ENCODE peak calls at places on chromosomes 7 and 10, in ten cellular contexts. F, C, B, U, E, M, W, S, J and H are unnamed samples.

GRCh38 chr10:24341371-24341770 is 132.4 kb downstream of the KIAA1217 start:
- DNase-seq in F (no peak), C (no peak), B (no peak), U (no peak), E (no peak), M (no peak), W (no peak), S (no peak), J (no peak), H (no peak)

GRCh38 chr7:51186531-51186930 is 130.1 kb downstream of the COBL start:
- DNase-seq in F (no peak), C (no peak), B (no peak), U (no peak), E (no peak), M (no peak), W (no peak), S (no peak), J (no peak), H (no peak)

GRCh38 chr7:84176716-84177115 is 17.9 kb downstream of the SEMA3A start:
- DNase-seq in F (no peak), C (no peak), B (no peak), U (no peak), E (no peak), M (no peak), W (no peak), S (no peak), J (no peak), H (no peak)

GRCh38 chr10:22992621-22993020 is 64.8 kb downstream of the ARMC3 start:
- DNase-seq in F (no peak), C (peak), B (no peak), U (no peak), E (no peak), M (no peak), W (no peak), S (no peak), J (no peak), H (no peak)

GRCh38 chr10:46239999-46240683 is 46.7 kb upstream of the ANTXRL start:
- DNase-seq in F (no peak), C (no peak), B (no peak), U (no peak), E (no peak), M (no peak), W (no peak), S (no peak), J (no peak), H (no peak)

GRCh38 chr10:30190831-30191552 is 131.6 kb upstream of the JCAD start:
- DNase-seq in F (no peak), C (no peak), B (no peak), U (no peak), E (no peak), M (no peak), W (no peak), S (no peak), J (no peak), H (no peak)

GRCh38 chr10:62083868-62084267 is 182.4 kb downstream of the ARID5B start:
- DNase-seq in F (no peak), C (no peak), B (peak), U (peak), E (no peak), M (no peak), W (no peak), S (no peak), J (no peak), H (peak)

GRCh38 chr7:100867040-100867795 is at the start of gene TRIP6:
- DNase-seq in F (no peak), C (no peak), B (peak), U (peak), E (peak), M (peak), W (peak), S (peak), J (peak), H (peak)

GRCh38 chr7:149850007-149850594 is 11.9 kb downstream of the ZNF862 start:
- DNase-seq in F (no peak), C (no peak), B (no peak), U (no peak), E (no peak), M (no peak), W (no peak), S (peak), J (no peak), H (no peak)

GRCh38 chr7:101804642-101805401 is 12.6 kb upstream of the CUX1 start:
- DNase-seq in F (no peak), C (no peak), B (peak), U (no peak), E (no peak), M (no peak), W (peak), S (no peak), J (peak), H (no peak)

GRCh38 chr10:125531470-125531869 is 151.5 kb downstream of the TEX36 start:
- DNase-seq in F (no peak), C (no peak), B (no peak), U (no peak), E (no peak), M (no peak), W (no peak), S (no peak), J (no peak), H (no peak)

GRCh38 chr7:96778263-96778662 is 68.6 kb upstream of the SEM1 start:
- DNase-seq in F (no peak), C (peak), B (no peak), U (peak), E (no peak), M (no peak), W (no peak), S (no peak), J (no peak), H (no peak)

GRCh38 chr7:1912472-1913289 is 242.6 kb downstream of the ELFN1 start:
- DNase-seq in F (no peak), C (no peak), B (no peak), U (no peak), E (peak), M (no peak), W (no peak), S (no peak), J (no peak), H (peak)

GRCh38 chr7:151275813-151276577 is 27.5 kb upstream of the SMARCD3 start:
- DNase-seq in F (no peak), C (no peak), B (no peak), U (peak), E (no peak), M (no peak), W (no peak), S (no peak), J (no peak), H (no peak)

GRCh38 chr10:93437946-93438795 is 44.0 kb downstream of the MYOF start:
- DNase-seq in F (no peak), C (no peak), B (no peak), U (no peak), E (no peak), M (no peak), W (no peak), S (no peak), J (no peak), H (peak)

GRCh38 chr10:6399241-6399701 is 180.8 kb downstream of the PRKCQ start:
- DNase-seq in F (no peak), C (no peak), B (no peak), U (no peak), E (no peak), M (peak), W (peak), S (no peak), J (no peak), H (no peak)

GRCh38 chr7:26440993-26441636 is 149.5 kb downstream of the SNX10 start:
- DNase-seq in F (no peak), C (peak), B (no peak), U (no peak), E (no peak), M (no peak), W (no peak), S (no peak), J (no peak), H (no peak)

GRCh38 chr10:80714566-80714965 is 176.9 kb downstream of the SH2D4B start:
- DNase-seq in F (no peak), C (no peak), B (no peak), U (no peak), E (no peak), M (no peak), W (no peak), S (no peak), J (no peak), H (no peak)

GRCh38 chr10:127458829-127459228 is 90.3 kb upstream of the NPS start:
- DNase-seq in F (no peak), C (no peak), B (no peak), U (no peak), E (no peak), M (no peak), W (no peak), S (no peak), J (no peak), H (no peak)

GRCh38 chr7:94423865-94424264 is 29.2 kb downstream of the COL1A2 start:
- DNase-seq in F (no peak), C (no peak), B (no peak), U (no peak), E (no peak), M (no peak), W (no peak), S (no peak), J (no peak), H (no peak)

GRCh38 chr7:98166668-98166970 is 44.6 kb upstream of the BHLHA15 start:
- DNase-seq in F (no peak), C (no peak), B (no peak), U (no peak), E (no peak), M (no peak), W (no peak), S (no peak), J (no peak), H (no peak)

GRCh38 chr7:140041626-140042385 is 20.9 kb downstream of the PARP12 start:
- DNase-seq in F (no peak), C (no peak), B (no peak), U (no peak), E (no peak), M (no peak), W (no peak), S (no peak), J (no peak), H (no peak)

DNA sequence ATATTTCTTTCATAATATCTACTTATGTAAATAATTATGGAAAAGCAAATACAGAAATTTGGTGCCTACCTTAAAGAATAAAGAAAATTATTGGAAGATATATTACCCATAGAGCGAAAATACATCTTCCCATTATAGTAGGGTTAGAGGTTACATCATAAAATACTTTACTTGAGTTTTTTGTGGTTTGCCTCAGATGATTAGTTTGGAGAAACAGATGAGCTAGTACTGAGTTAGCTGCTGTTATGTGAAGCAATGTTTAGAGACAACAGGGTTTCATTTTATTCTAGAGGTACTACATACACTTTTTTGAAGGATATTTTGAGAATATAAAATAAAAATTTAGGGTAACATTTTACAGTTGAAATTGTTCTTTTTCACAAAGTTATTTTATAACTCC is 2.9 kb upstream of the MLLT10 start:
- DNase-seq in F (no peak), C (no peak), B (no peak), U (no peak), E (no peak), M (no peak), W (no peak), S (no peak), J (no peak), H (no peak)
- TF ChIP-seq EP300 in F (no peak), C (no peak), B (no peak), U (no peak), E (no peak), M (no peak), W (no peak), S (no peak), J (no peak), H (no peak)

GRCh38 chr10:75250934-75251333 is 15.2 kb upstream of the COMTD1 start:
- DNase-seq in F (no peak), C (no peak), B (peak), U (no peak), E (no peak), M (no peak), W (no peak), S (peak), J (no peak), H (no peak)

GRCh38 chr10:75254739-75255138 is 19.0 kb upstream of the COMTD1 start:
- DNase-seq in F (no peak), C (no peak), B (no peak), U (no peak), E (no peak), M (no peak), W (no peak), S (peak), J (no peak), H (no peak)

GRCh38 chr10:75247797-75248196 is 12.0 kb upstream of the COMTD1 start:
- DNase-seq in F (no peak), C (no peak), B (no peak), U (no peak), E (peak), M (no peak), W (no peak), S (peak), J (no peak), H (no peak)

GRCh38 chr10:75253281-75254220 is 17.8 kb upstream of the COMTD1 start:
- DNase-seq in F (no peak), C (no peak), B (no peak), U (no peak), E (no peak), M (no peak), W (no peak), S (no peak), J (no peak), H (no peak)
- TF ChIP-seq EP300 in F (no peak), C (no peak), B (no peak), U (no peak), E (no peak), M (no peak), W (no peak), S (no peak), J (no peak), H (no peak)

GRCh38 chr10:36555036-36555435 is 570.4 kb upstream of the ANKRD30A start:
- DNase-seq in F (no peak), C (no peak), B (no peak), U (no peak), E (no peak), M (no peak), W (no peak), S (no peak), J (no peak), H (no peak)
- TF ChIP-seq EP300 in F (no peak), C (no peak), B (no peak), U (no peak), E (no peak), M (no peak), W (no peak), S (no peak), J (no peak), H (no peak)

GRCh38 chr7:45070254-45070642 is 18.5 kb downstream of the NACAD start:
- DNase-seq in F (no peak), C (no peak), B (no peak), U (no peak), E (no peak), M (no peak), W (no peak), S (no peak), J (no peak), H (no peak)
- TF ChIP-seq EP300 in F (no peak), C (no peak), B (no peak), U (no peak), E (no peak), M (no peak), W (no peak), S (no peak), J (no peak), H (no peak)

GRCh38 chr10:70807566-70807965 is 8.2 kb upstream of the SGPL1 start:
- DNase-seq in F (no peak), C (no peak), B (no peak), U (no peak), E (no peak), M (no peak), W (no peak), S (no peak), J (no peak), H (no peak)

GRCh38 chr10:70810967-70811366 is 4.8 kb upstream of the SGPL1 start:
- DNase-seq in F (no peak), C (no peak), B (no peak), U (peak), E (no peak), M (no peak), W (no peak), S (no peak), J (no peak), H (no peak)

GRCh38 chr10:70809726-70810125 is 6.0 kb upstream of the SGPL1 start:
- DNase-seq in F (no peak), C (no peak), B (no peak), U (no peak), E (no peak), M (no peak), W (no peak), S (no peak), J (no peak), H (no peak)

GRCh38 chr10:70806841-70807240 is 8.9 kb upstream of the SGPL1 start:
- DNase-seq in F (no peak), C (no peak), B (no peak), U (no peak), E (no peak), M (no peak), W (no peak), S (no peak), J (no peak), H (no peak)

GRCh38 chr10:70809011-70809611 is 6.6 kb upstream of the SGPL1 start:
- DNase-seq in F (no peak), C (peak), B (no peak), U (no peak), E (no peak), M (no peak), W (no peak), S (no peak), J (no peak), H (no peak)
- TF ChIP-seq EP300 in F (no peak), C (no peak), B (no peak), U (no peak), E (no peak), M (no peak), W (no peak), S (no peak), J (no peak), H (no peak)

GRCh38 chr7:138630059-138630610 is 71.0 kb downstream of the SVOPL start:
- DNase-seq in F (no peak), C (no peak), B (no peak), U (no peak), E (no peak), M (no peak), W (no peak), S (no peak), J (no peak), H (no peak)

GRCh38 chr7:138625084-138625848 is 75.9 kb downstream of the SVOPL start:
- DNase-seq in F (no peak), C (no peak), B (no peak), U (no peak), E (no peak), M (no peak), W (no peak), S (no peak), J (no peak), H (no peak)

GRCh38 chr7:138625849-138626230 is 75.3 kb downstream of the SVOPL start:
- DNase-seq in F (no peak), C (no peak), B (no peak), U (no peak), E (no peak), M (no peak), W (no peak), S (no peak), J (no peak), H (no peak)
- TF ChIP-seq EP300 in F (no peak), C (no peak), B (no peak), U (no peak), E (no peak), M (no peak), W (no peak), S (no peak), J (no peak), H (no peak)

DNA sequence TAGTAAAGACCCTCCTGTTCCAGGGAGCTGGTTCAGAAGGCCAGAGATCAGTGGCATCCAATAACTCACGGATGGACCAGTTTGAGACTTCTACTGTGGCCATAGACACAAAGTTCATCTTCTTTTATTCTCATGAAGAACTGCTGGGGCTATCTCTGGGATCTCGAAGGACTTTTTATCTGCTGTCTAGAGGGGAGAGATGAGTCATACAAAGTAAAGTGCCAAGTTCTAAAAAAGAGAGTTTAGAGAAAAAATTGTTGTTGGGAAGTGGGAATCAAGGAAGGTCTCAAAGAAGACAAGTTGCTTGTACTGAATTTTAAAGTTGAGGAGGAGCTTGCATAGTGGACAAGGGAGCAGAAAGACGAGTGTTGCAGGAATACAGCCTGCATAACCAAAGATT is 8.0 kb upstream of the FAM221A start:
- DNase-seq in F (no peak), C (no peak), B (no peak), U (no peak), E (no peak), M (no peak), W (no peak), S (no peak), J (no peak), H (no peak)
- TF ChIP-seq EP300 in F (no peak), C (no peak), B (no peak), U (no peak), E (no peak), M (no peak), W (no peak), S (no peak), J (no peak), H (no peak)